ENCODE peak calls at places on chromosomes 3 and 15, in six cellular contexts. One of them, this sample, is unnamed.

GRCh38 chr3:10375296-10376053 is 54.6 kb upstream of the SEC13 start:
- DNase-seq in WTC11: no peak
- DNase-seq in H1: no peak
- DNase-seq in endothelial cell of umbilical vein: no peak
- DNase-seq in HepG2: no peak
- DNase-seq in K562: no peak
- DNase-seq in this sample: no peak

GRCh38 chr3:140902791-140903190 is 38.8 kb upstream of the SLC25A36 start:
- DNase-seq in WTC11: no peak
- DNase-seq in endothelial cell of umbilical vein: no peak
- DNase-seq in H1: no peak
- DNase-seq in K562: no peak
- DNase-seq in HepG2: no peak
- DNase-seq in this sample: no peak

GRCh38 chr3:23709987-23710386 is 95.8 kb upstream of the UBE2E1 start:
- DNase-seq in K562: no peak
- DNase-seq in WTC11: no peak
- DNase-seq in H1: no peak
- DNase-seq in endothelial cell of umbilical vein: no peak
- DNase-seq in HepG2: no peak
- DNase-seq in this sample: no peak

GRCh38 chr3:11651900-11652299 is 8.2 kb upstream of the VGLL4 start:
- DNase-seq in H1: no peak
- DNase-seq in WTC11: no peak
- DNase-seq in HepG2: peak
- DNase-seq in endothelial cell of umbilical vein: peak
- DNase-seq in K562: no peak
- DNase-seq in this sample: no peak

GRCh38 chr15:57152666-57153065 is 223.6 kb upstream of the CGNL1 start:
- DNase-seq in WTC11: no peak
- DNase-seq in HepG2: no peak
- DNase-seq in K562: no peak
- DNase-seq in H1: no peak
- DNase-seq in endothelial cell of umbilical vein: no peak
- DNase-seq in this sample: no peak

GRCh38 chr3:13379191-13379830 is 40.8 kb downstream of the NUP210 start:
- DNase-seq in WTC11: no peak
- DNase-seq in K562: no peak
- DNase-seq in H1: no peak
- DNase-seq in HepG2: no peak
- DNase-seq in endothelial cell of umbilical vein: no peak
- DNase-seq in this sample: no peak

GRCh38 chr3:25259871-25260270 is 168.2 kb upstream of the RARB start:
- DNase-seq in endothelial cell of umbilical vein: no peak
- DNase-seq in WTC11: no peak
- DNase-seq in K562: no peak
- DNase-seq in H1: no peak
- DNase-seq in HepG2: no peak
- DNase-seq in this sample: no peak

GRCh38 chr3:124770341-124771082 is 40.3 kb downstream of the UMPS start:
- DNase-seq in K562: no peak
- DNase-seq in endothelial cell of umbilical vein: no peak
- DNase-seq in HepG2: no peak
- DNase-seq in WTC11: no peak
- DNase-seq in H1: no peak
- DNase-seq in this sample: no peak

GRCh38 chr15:92903956-92904831 is 4.1 kb downstream of the CHD2 start:
- DNase-seq in endothelial cell of umbilical vein: peak
- DNase-seq in K562: peak
- DNase-seq in WTC11: peak
- DNase-seq in H1: peak
- DNase-seq in HepG2: peak
- DNase-seq in this sample: peak

GRCh38 chr3:151434151-151434890 is 26.5 kb downstream of the IGSF10 start:
- DNase-seq in endothelial cell of umbilical vein: no peak
- DNase-seq in WTC11: no peak
- DNase-seq in HepG2: no peak
- DNase-seq in K562: no peak
- DNase-seq in H1: no peak
- DNase-seq in this sample: peak

DNA sequence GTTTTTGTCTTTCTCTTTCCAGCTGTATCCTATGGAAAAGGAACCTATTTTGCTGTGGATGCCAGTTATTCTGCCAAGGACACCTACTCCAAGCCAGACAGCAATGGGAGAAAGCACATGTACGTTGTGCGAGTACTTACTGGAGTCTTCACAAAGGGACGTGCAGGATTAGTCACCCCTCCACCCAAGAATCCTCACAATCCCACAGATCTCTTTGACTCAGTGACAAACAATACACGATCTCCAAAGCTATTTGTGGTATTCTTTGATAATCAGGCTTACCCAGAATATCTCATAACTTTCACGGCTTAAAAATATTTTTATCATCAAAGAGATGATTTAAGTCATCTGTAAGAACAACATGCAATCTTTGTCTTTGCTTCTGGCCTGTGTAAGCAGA is 44.9 kb upstream of the PARP14 start:
- DNase-seq in endothelial cell of umbilical vein: no peak
- DNase-seq in K562: no peak
- DNase-seq in H1: no peak
- DNase-seq in WTC11: no peak
- DNase-seq in HepG2: no peak
- DNase-seq in this sample: no peak
- TF ChIP-seq JUN in endothelial cell of umbilical vein: no peak
- TF ChIP-seq JUN in K562: no peak
- TF ChIP-seq JUN in H1: no peak
- TF ChIP-seq JUN in WTC11: no peak
- TF ChIP-seq JUN in HepG2: no peak
- TF ChIP-seq JUN in this sample: no peak

GRCh38 chr3:111246967-111247760 is 175.5 kb downstream of the NECTIN3 start:
- DNase-seq in HepG2: peak
- DNase-seq in endothelial cell of umbilical vein: no peak
- DNase-seq in WTC11: no peak
- DNase-seq in H1: no peak
- DNase-seq in K562: no peak
- DNase-seq in this sample: peak

GRCh38 chr3:111249421-111249820 is 177.8 kb downstream of the NECTIN3 start:
- DNase-seq in WTC11: no peak
- DNase-seq in HepG2: no peak
- DNase-seq in H1: no peak
- DNase-seq in K562: no peak
- DNase-seq in endothelial cell of umbilical vein: no peak
- DNase-seq in this sample: no peak

GRCh38 chr3:111253733-111254132 is 182.1 kb downstream of the NECTIN3 start:
- DNase-seq in H1: no peak
- DNase-seq in WTC11: no peak
- DNase-seq in K562: no peak
- DNase-seq in HepG2: no peak
- DNase-seq in endothelial cell of umbilical vein: no peak
- DNase-seq in this sample: no peak

GRCh38 chr3:111248406-111248805 is 176.8 kb downstream of the NECTIN3 start:
- DNase-seq in H1: no peak
- DNase-seq in HepG2: no peak
- DNase-seq in WTC11: no peak
- DNase-seq in endothelial cell of umbilical vein: no peak
- DNase-seq in K562: no peak
- DNase-seq in this sample: no peak

GRCh38 chr3:111252795-111253194 is 181.2 kb downstream of the NECTIN3 start:
- DNase-seq in H1: no peak
- DNase-seq in K562: no peak
- DNase-seq in endothelial cell of umbilical vein: no peak
- DNase-seq in WTC11: no peak
- DNase-seq in HepG2: no peak
- DNase-seq in this sample: no peak
- TF ChIP-seq JUN in H1: no peak
- TF ChIP-seq JUN in K562: no peak
- TF ChIP-seq JUN in endothelial cell of umbilical vein: no peak
- TF ChIP-seq JUN in WTC11: no peak
- TF ChIP-seq JUN in HepG2: no peak
- TF ChIP-seq JUN in this sample: no peak

GRCh38 chr15:33114484-33114767 is 80.1 kb downstream of the FMN1 start:
- DNase-seq in endothelial cell of umbilical vein: no peak
- DNase-seq in K562: no peak
- DNase-seq in H1: no peak
- DNase-seq in WTC11: no peak
- DNase-seq in HepG2: no peak
- DNase-seq in this sample: no peak
- TF ChIP-seq JUN in endothelial cell of umbilical vein: no peak
- TF ChIP-seq JUN in K562: no peak
- TF ChIP-seq JUN in H1: no peak
- TF ChIP-seq JUN in WTC11: no peak
- TF ChIP-seq JUN in HepG2: no peak
- TF ChIP-seq JUN in this sample: no peak

DNA sequence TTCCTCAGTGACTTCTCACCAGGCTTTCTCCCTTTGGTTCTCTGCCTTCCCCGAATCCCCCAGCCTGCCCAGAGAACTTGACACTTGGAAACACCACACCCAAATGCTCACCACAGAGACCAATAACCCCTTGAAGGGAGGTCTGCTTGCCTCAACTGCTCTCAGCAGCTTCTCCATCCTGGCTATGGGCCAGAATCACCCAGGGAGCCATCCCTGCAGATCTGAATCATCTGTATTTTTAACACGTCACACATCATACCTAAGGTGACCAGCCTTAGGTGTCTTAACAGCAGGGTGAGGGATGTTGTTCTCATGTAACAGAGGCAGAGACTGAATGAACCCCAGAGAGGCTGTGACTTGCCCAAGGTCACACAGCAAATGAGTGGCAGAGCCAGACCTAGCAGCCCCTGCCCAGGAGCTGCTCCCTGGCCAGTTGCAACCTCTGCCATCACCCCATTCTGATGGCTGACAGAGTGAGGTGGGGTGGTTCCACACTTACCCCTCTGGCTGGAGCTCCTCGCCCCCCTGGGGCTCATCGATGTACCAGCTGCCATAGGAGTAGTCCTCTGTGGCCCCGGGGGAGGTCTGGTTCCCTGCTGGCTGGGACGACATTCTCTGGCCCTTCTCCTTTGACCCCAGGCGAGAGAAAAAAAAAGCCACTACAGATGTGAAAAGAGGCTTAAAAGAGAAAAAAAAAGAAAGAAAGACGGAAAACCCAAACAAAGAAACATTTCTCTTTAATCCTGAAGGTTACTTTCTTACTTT is 749 bp downstream of the STRA6 start:
- DNase-seq in endothelial cell of umbilical vein: no peak
- DNase-seq in H1: no peak
- DNase-seq in K562: no peak
- DNase-seq in HepG2: no peak
- DNase-seq in WTC11: no peak
- DNase-seq in this sample: no peak
- TF ChIP-seq JUN in endothelial cell of umbilical vein: no peak
- TF ChIP-seq JUN in H1: no peak
- TF ChIP-seq JUN in K562: no peak
- TF ChIP-seq JUN in HepG2: no peak
- TF ChIP-seq JUN in WTC11: no peak
- TF ChIP-seq JUN in this sample: no peak

GRCh38 chr15:60479361-60479684 is 381 bp upstream of the ICE2 start:
- DNase-seq in H1: no peak
- DNase-seq in WTC11: no peak
- DNase-seq in endothelial cell of umbilical vein: no peak
- DNase-seq in HepG2: no peak
- DNase-seq in K562: no peak
- DNase-seq in this sample: no peak
- TF ChIP-seq JUN in H1: no peak
- TF ChIP-seq JUN in WTC11: no peak
- TF ChIP-seq JUN in endothelial cell of umbilical vein: no peak
- TF ChIP-seq JUN in HepG2: no peak
- TF ChIP-seq JUN in K562: no peak
- TF ChIP-seq JUN in this sample: no peak

GRCh38 chr3:196440696-196441095 is 8.5 kb upstream of the UBXN7 start:
- DNase-seq in endothelial cell of umbilical vein: no peak
- DNase-seq in HepG2: no peak
- DNase-seq in WTC11: no peak
- DNase-seq in H1: no peak
- DNase-seq in K562: no peak
- DNase-seq in this sample: no peak
- TF ChIP-seq JUN in endothelial cell of umbilical vein: no peak
- TF ChIP-seq JUN in HepG2: no peak
- TF ChIP-seq JUN in WTC11: no peak
- TF ChIP-seq JUN in H1: no peak
- TF ChIP-seq JUN in K562: no peak
- TF ChIP-seq JUN in this sample: no peak

GRCh38 chr3:72829701-72830100 is 18.5 kb downstream of the SHQ1 start:
- DNase-seq in WTC11: no peak
- DNase-seq in H1: no peak
- DNase-seq in K562: no peak
- DNase-seq in HepG2: no peak
- DNase-seq in endothelial cell of umbilical vein: no peak
- DNase-seq in this sample: no peak
- TF ChIP-seq JUN in WTC11: no peak
- TF ChIP-seq JUN in H1: no peak
- TF ChIP-seq JUN in K562: no peak
- TF ChIP-seq JUN in HepG2: no peak
- TF ChIP-seq JUN in endothelial cell of umbilical vein: no peak
- TF ChIP-seq JUN in this sample: no peak